ENCODE peak calls at places on chromosome 11, in six cellular contexts. One of them, this sample, is unnamed.

GRCh38 chr11:111941963-111942362 is 4.8 kb downstream of the DIXDC1 start:
- DNase-seq in NCI-H524 treated with DMSO at 0.1 percent for 48 hours: no peak
- DNase-seq in stimulated activated CD4-positive, alpha-beta T cell treated with anti-CD3 and anti-CD28 coated beads, Interleukin-1b, Interleukin-23, amount 100 ng/mL, for 24 hours: no peak
- DNase-seq in posterior cingulate gyrus: peak; percentile 63
- DNase-seq in dorsolateral prefrontal cortex: peak; percentile 79
- DNase-seq in H54: no peak
- DNase-seq in this sample: no peak

GRCh38 chr11:134971381-134971780 is 559.3 kb upstream of the B3GAT1 start:
- DNase-seq in NCI-H524 treated with DMSO at 0.1 percent for 48 hours: no peak
- DNase-seq in posterior cingulate gyrus: no peak
- DNase-seq in dorsolateral prefrontal cortex: no peak
- DNase-seq in stimulated activated CD4-positive, alpha-beta T cell treated with anti-CD3 and anti-CD28 coated beads, Interleukin-1b, Interleukin-23, amount 100 ng/mL, for 24 hours: no peak
- DNase-seq in H54: no peak
- DNase-seq in this sample: no peak

GRCh38 chr11:34564406-34564805 is 50.8 kb upstream of the ELF5 start:
- DNase-seq in posterior cingulate gyrus: no peak
- DNase-seq in stimulated activated CD4-positive, alpha-beta T cell treated with anti-CD3 and anti-CD28 coated beads, Interleukin-1b, Interleukin-23, amount 100 ng/mL, for 24 hours: no peak
- DNase-seq in NCI-H524 treated with DMSO at 0.1 percent for 48 hours: no peak
- DNase-seq in H54: no peak
- DNase-seq in dorsolateral prefrontal cortex: no peak
- DNase-seq in this sample: no peak

GRCh38 chr11:94130589-94131362 is 2.1 kb downstream of the PANX1 start:
- DNase-seq in NCI-H524 treated with DMSO at 0.1 percent for 48 hours: no peak
- DNase-seq in posterior cingulate gyrus: no peak
- DNase-seq in stimulated activated CD4-positive, alpha-beta T cell treated with anti-CD3 and anti-CD28 coated beads, Interleukin-1b, Interleukin-23, amount 100 ng/mL, for 24 hours: no peak
- DNase-seq in dorsolateral prefrontal cortex: no peak
- DNase-seq in H54: no peak
- DNase-seq in this sample: no peak

GRCh38 chr11:30155428-30155827 is 75.4 kb upstream of the FSHB start:
- DNase-seq in H54: no peak
- DNase-seq in posterior cingulate gyrus: no peak
- DNase-seq in dorsolateral prefrontal cortex: no peak
- DNase-seq in stimulated activated CD4-positive, alpha-beta T cell treated with anti-CD3 and anti-CD28 coated beads, Interleukin-1b, Interleukin-23, amount 100 ng/mL, for 24 hours: no peak
- DNase-seq in NCI-H524 treated with DMSO at 0.1 percent for 48 hours: no peak
- DNase-seq in this sample: no peak

GRCh38 chr11:74681686-74682651 is 49.3 kb downstream of the CHRDL2 start:
- DNase-seq in H54: no peak
- DNase-seq in posterior cingulate gyrus: no peak
- DNase-seq in dorsolateral prefrontal cortex: peak; percentile 27
- DNase-seq in stimulated activated CD4-positive, alpha-beta T cell treated with anti-CD3 and anti-CD28 coated beads, Interleukin-1b, Interleukin-23, amount 100 ng/mL, for 24 hours: no peak
- DNase-seq in NCI-H524 treated with DMSO at 0.1 percent for 48 hours: no peak
- DNase-seq in this sample: no peak

GRCh38 chr11:7413961-7414728 is 71.2 kb upstream of the OLFML1 start:
- DNase-seq in H54: no peak
- DNase-seq in NCI-H524 treated with DMSO at 0.1 percent for 48 hours: no peak
- DNase-seq in dorsolateral prefrontal cortex: no peak
- DNase-seq in stimulated activated CD4-positive, alpha-beta T cell treated with anti-CD3 and anti-CD28 coated beads, Interleukin-1b, Interleukin-23, amount 100 ng/mL, for 24 hours: no peak
- DNase-seq in posterior cingulate gyrus: no peak
- DNase-seq in this sample: no peak

GRCh38 chr11:105202844-105203548 is 63.4 kb upstream of the CARD18 start:
- DNase-seq in H54: no peak
- DNase-seq in dorsolateral prefrontal cortex: no peak
- DNase-seq in posterior cingulate gyrus: no peak
- DNase-seq in stimulated activated CD4-positive, alpha-beta T cell treated with anti-CD3 and anti-CD28 coated beads, Interleukin-1b, Interleukin-23, amount 100 ng/mL, for 24 hours: no peak
- DNase-seq in NCI-H524 treated with DMSO at 0.1 percent for 48 hours: no peak
- DNase-seq in this sample: no peak

GRCh38 chr11:5037926-5038325 is 8.4 kb upstream of the OR52J3 start:
- DNase-seq in posterior cingulate gyrus: no peak
- DNase-seq in stimulated activated CD4-positive, alpha-beta T cell treated with anti-CD3 and anti-CD28 coated beads, Interleukin-1b, Interleukin-23, amount 100 ng/mL, for 24 hours: no peak
- DNase-seq in H54: no peak
- DNase-seq in dorsolateral prefrontal cortex: no peak
- DNase-seq in NCI-H524 treated with DMSO at 0.1 percent for 48 hours: no peak
- DNase-seq in this sample: no peak

GRCh38 chr11:65427691-65428577 is 5.3 kb downstream of the NEAT1 start:
- DNase-seq in posterior cingulate gyrus: no peak
- DNase-seq in dorsolateral prefrontal cortex: peak; percentile 26
- DNase-seq in H54: no peak
- DNase-seq in NCI-H524 treated with DMSO at 0.1 percent for 48 hours: no peak
- DNase-seq in stimulated activated CD4-positive, alpha-beta T cell treated with anti-CD3 and anti-CD28 coated beads, Interleukin-1b, Interleukin-23, amount 100 ng/mL, for 24 hours: no peak
- DNase-seq in this sample: no peak

GRCh38 chr11:73236879-73237278 is 18.8 kb downstream of the P2RY2 start:
- DNase-seq in stimulated activated CD4-positive, alpha-beta T cell treated with anti-CD3 and anti-CD28 coated beads, Interleukin-1b, Interleukin-23, amount 100 ng/mL, for 24 hours: no peak
- DNase-seq in H54: peak; percentile 63
- DNase-seq in dorsolateral prefrontal cortex: no peak
- DNase-seq in NCI-H524 treated with DMSO at 0.1 percent for 48 hours: no peak
- DNase-seq in posterior cingulate gyrus: no peak
- DNase-seq in this sample: peak; percentile 13

GRCh38 chr11:124623861-124624525 is 1.3 kb downstream of the TBRG1 start:
- DNase-seq in H54: no peak
- DNase-seq in stimulated activated CD4-positive, alpha-beta T cell treated with anti-CD3 and anti-CD28 coated beads, Interleukin-1b, Interleukin-23, amount 100 ng/mL, for 24 hours: no peak
- DNase-seq in NCI-H524 treated with DMSO at 0.1 percent for 48 hours: no peak
- DNase-seq in posterior cingulate gyrus: no peak
- DNase-seq in dorsolateral prefrontal cortex: no peak
- DNase-seq in this sample: no peak

GRCh38 chr11:2842876-2843275 is 42.7 kb downstream of the CDKN1C start:
- DNase-seq in dorsolateral prefrontal cortex: no peak
- DNase-seq in stimulated activated CD4-positive, alpha-beta T cell treated with anti-CD3 and anti-CD28 coated beads, Interleukin-1b, Interleukin-23, amount 100 ng/mL, for 24 hours: no peak
- DNase-seq in posterior cingulate gyrus: no peak
- DNase-seq in NCI-H524 treated with DMSO at 0.1 percent for 48 hours: no peak
- DNase-seq in H54: no peak
- DNase-seq in this sample: no peak

GRCh38 chr11:34191592-34191991 is 86.2 kb downstream of the NAT10 start:
- DNase-seq in H54: no peak
- DNase-seq in dorsolateral prefrontal cortex: no peak
- DNase-seq in stimulated activated CD4-positive, alpha-beta T cell treated with anti-CD3 and anti-CD28 coated beads, Interleukin-1b, Interleukin-23, amount 100 ng/mL, for 24 hours: no peak
- DNase-seq in NCI-H524 treated with DMSO at 0.1 percent for 48 hours: no peak
- DNase-seq in posterior cingulate gyrus: no peak
- DNase-seq in this sample: no peak

GRCh38 chr11:27622541-27623300 is 77.5 kb downstream of the BDNF start:
- DNase-seq in NCI-H524 treated with DMSO at 0.1 percent for 48 hours: no peak
- DNase-seq in H54: no peak
- DNase-seq in posterior cingulate gyrus: no peak
- DNase-seq in dorsolateral prefrontal cortex: no peak
- DNase-seq in stimulated activated CD4-positive, alpha-beta T cell treated with anti-CD3 and anti-CD28 coated beads, Interleukin-1b, Interleukin-23, amount 100 ng/mL, for 24 hours: no peak
- DNase-seq in this sample: no peak

GRCh38 chr11:123065634-123066033 is 3.7 kb upstream of the HSPA8 start:
- DNase-seq in NCI-H524 treated with DMSO at 0.1 percent for 48 hours: no peak
- DNase-seq in H54: no peak
- DNase-seq in stimulated activated CD4-positive, alpha-beta T cell treated with anti-CD3 and anti-CD28 coated beads, Interleukin-1b, Interleukin-23, amount 100 ng/mL, for 24 hours: no peak
- DNase-seq in posterior cingulate gyrus: no peak
- DNase-seq in dorsolateral prefrontal cortex: no peak
- DNase-seq in this sample: no peak

GRCh38 chr11:24828938-24829337 is 332.1 kb downstream of the LUZP2 start:
- DNase-seq in NCI-H524 treated with DMSO at 0.1 percent for 48 hours: no peak
- DNase-seq in posterior cingulate gyrus: no peak
- DNase-seq in dorsolateral prefrontal cortex: no peak
- DNase-seq in stimulated activated CD4-positive, alpha-beta T cell treated with anti-CD3 and anti-CD28 coated beads, Interleukin-1b, Interleukin-23, amount 100 ng/mL, for 24 hours: no peak
- DNase-seq in H54: no peak
- DNase-seq in this sample: no peak

GRCh38 chr11:63920870-63921417 is 4.0 kb upstream of the RCOR2 start:
- DNase-seq in H54: no peak
- DNase-seq in posterior cingulate gyrus: no peak
- DNase-seq in stimulated activated CD4-positive, alpha-beta T cell treated with anti-CD3 and anti-CD28 coated beads, Interleukin-1b, Interleukin-23, amount 100 ng/mL, for 24 hours: no peak
- DNase-seq in NCI-H524 treated with DMSO at 0.1 percent for 48 hours: no peak
- DNase-seq in dorsolateral prefrontal cortex: no peak
- DNase-seq in this sample: no peak

GRCh38 chr11:46176421-46176820 is 55.2 kb upstream of the PHF21A start:
- DNase-seq in NCI-H524 treated with DMSO at 0.1 percent for 48 hours: no peak
- DNase-seq in H54: no peak
- DNase-seq in stimulated activated CD4-positive, alpha-beta T cell treated with anti-CD3 and anti-CD28 coated beads, Interleukin-1b, Interleukin-23, amount 100 ng/mL, for 24 hours: no peak
- DNase-seq in dorsolateral prefrontal cortex: no peak
- DNase-seq in posterior cingulate gyrus: no peak
- DNase-seq in this sample: no peak

GRCh38 chr11:68012843-68013610 is 2.9 kb downstream of the ALDH3B1 start:
- DNase-seq in NCI-H524 treated with DMSO at 0.1 percent for 48 hours: no peak
- DNase-seq in H54: peak; percentile 88
- DNase-seq in posterior cingulate gyrus: no peak
- DNase-seq in dorsolateral prefrontal cortex: no peak
- DNase-seq in stimulated activated CD4-positive, alpha-beta T cell treated with anti-CD3 and anti-CD28 coated beads, Interleukin-1b, Interleukin-23, amount 100 ng/mL, for 24 hours: no peak
- DNase-seq in this sample: peak; percentile 66

GRCh38 chr11:65260756-65261590 is 789 bp upstream of the POLA2 start:
- DNase-seq in NCI-H524 treated with DMSO at 0.1 percent for 48 hours: no peak
- DNase-seq in posterior cingulate gyrus: no peak
- DNase-seq in dorsolateral prefrontal cortex: no peak
- DNase-seq in H54: no peak
- DNase-seq in stimulated activated CD4-positive, alpha-beta T cell treated with anti-CD3 and anti-CD28 coated beads, Interleukin-1b, Interleukin-23, amount 100 ng/mL, for 24 hours: no peak
- DNase-seq in this sample: no peak

GRCh38 chr11:120601566-120601965 is 90.0 kb downstream of the GRIK4 start:
- DNase-seq in H54: no peak
- DNase-seq in posterior cingulate gyrus: no peak
- DNase-seq in stimulated activated CD4-positive, alpha-beta T cell treated with anti-CD3 and anti-CD28 coated beads, Interleukin-1b, Interleukin-23, amount 100 ng/mL, for 24 hours: no peak
- DNase-seq in NCI-H524 treated with DMSO at 0.1 percent for 48 hours: no peak
- DNase-seq in dorsolateral prefrontal cortex: no peak
- DNase-seq in this sample: no peak

GRCh38 chr11:1017269-1018005 is 19.1 kb downstream of the MUC6 start:
- DNase-seq in NCI-H524 treated with DMSO at 0.1 percent for 48 hours: no peak
- DNase-seq in dorsolateral prefrontal cortex: no peak
- DNase-seq in H54: no peak
- DNase-seq in stimulated activated CD4-positive, alpha-beta T cell treated with anti-CD3 and anti-CD28 coated beads, Interleukin-1b, Interleukin-23, amount 100 ng/mL, for 24 hours: no peak
- DNase-seq in posterior cingulate gyrus: no peak
- DNase-seq in this sample: no peak

GRCh38 chr11:25981998-25982397 is 349.9 kb upstream of the ANO3 start:
- DNase-seq in dorsolateral prefrontal cortex: no peak
- DNase-seq in posterior cingulate gyrus: no peak
- DNase-seq in H54: no peak
- DNase-seq in stimulated activated CD4-positive, alpha-beta T cell treated with anti-CD3 and anti-CD28 coated beads, Interleukin-1b, Interleukin-23, amount 100 ng/mL, for 24 hours: no peak
- DNase-seq in NCI-H524 treated with DMSO at 0.1 percent for 48 hours: no peak
- DNase-seq in this sample: no peak

GRCh38 chr11:64447717-64448598 is 89.0 kb downstream of the RPS6KA4 start:
- DNase-seq in NCI-H524 treated with DMSO at 0.1 percent for 48 hours: no peak
- DNase-seq in stimulated activated CD4-positive, alpha-beta T cell treated with anti-CD3 and anti-CD28 coated beads, Interleukin-1b, Interleukin-23, amount 100 ng/mL, for 24 hours: no peak
- DNase-seq in posterior cingulate gyrus: peak; percentile 30
- DNase-seq in dorsolateral prefrontal cortex: peak; percentile 37
- DNase-seq in H54: no peak
- DNase-seq in this sample: peak; percentile 11

GRCh38 chr11:8100151-8100550 is 19.1 kb downstream of the TUB start:
- DNase-seq in stimulated activated CD4-positive, alpha-beta T cell treated with anti-CD3 and anti-CD28 coated beads, Interleukin-1b, Interleukin-23, amount 100 ng/mL, for 24 hours: no peak
- DNase-seq in NCI-H524 treated with DMSO at 0.1 percent for 48 hours: no peak
- DNase-seq in dorsolateral prefrontal cortex: no peak
- DNase-seq in H54: no peak
- DNase-seq in posterior cingulate gyrus: no peak
- DNase-seq in this sample: no peak

GRCh38 chr11:1878134-1879031 is 13.3 kb downstream of the PRR33 start:
- DNase-seq in H54: no peak
- DNase-seq in NCI-H524 treated with DMSO at 0.1 percent for 48 hours: no peak
- DNase-seq in dorsolateral prefrontal cortex: peak; percentile 10
- DNase-seq in posterior cingulate gyrus: no peak
- DNase-seq in stimulated activated CD4-positive, alpha-beta T cell treated with anti-CD3 and anti-CD28 coated beads, Interleukin-1b, Interleukin-23, amount 100 ng/mL, for 24 hours: no peak
- DNase-seq in this sample: no peak

GRCh38 chr11:23010790-23011340 is 150.6 kb upstream of the CCDC179 start:
- DNase-seq in NCI-H524 treated with DMSO at 0.1 percent for 48 hours: no peak
- DNase-seq in posterior cingulate gyrus: no peak
- DNase-seq in dorsolateral prefrontal cortex: no peak
- DNase-seq in H54: no peak
- DNase-seq in stimulated activated CD4-positive, alpha-beta T cell treated with anti-CD3 and anti-CD28 coated beads, Interleukin-1b, Interleukin-23, amount 100 ng/mL, for 24 hours: no peak
- DNase-seq in this sample: no peak

GRCh38 chr11:117519170-117519569 is 191.5 kb downstream of the CEP164 start:
- DNase-seq in dorsolateral prefrontal cortex: no peak
- DNase-seq in stimulated activated CD4-positive, alpha-beta T cell treated with anti-CD3 and anti-CD28 coated beads, Interleukin-1b, Interleukin-23, amount 100 ng/mL, for 24 hours: no peak
- DNase-seq in posterior cingulate gyrus: no peak
- DNase-seq in NCI-H524 treated with DMSO at 0.1 percent for 48 hours: peak; percentile 22
- DNase-seq in H54: no peak
- DNase-seq in this sample: no peak

GRCh38 chr11:45935349-45936064 is 13.1 kb downstream of the LARGE2 start:
- DNase-seq in stimulated activated CD4-positive, alpha-beta T cell treated with anti-CD3 and anti-CD28 coated beads, Interleukin-1b, Interleukin-23, amount 100 ng/mL, for 24 hours: no peak
- DNase-seq in posterior cingulate gyrus: no peak
- DNase-seq in NCI-H524 treated with DMSO at 0.1 percent for 48 hours: no peak
- DNase-seq in dorsolateral prefrontal cortex: no peak
- DNase-seq in H54: no peak
- DNase-seq in this sample: no peak

GRCh38 chr11:57680552-57680874 is 12.6 kb downstream of the ZDHHC5 start:
- DNase-seq in posterior cingulate gyrus: no peak
- DNase-seq in stimulated activated CD4-positive, alpha-beta T cell treated with anti-CD3 and anti-CD28 coated beads, Interleukin-1b, Interleukin-23, amount 100 ng/mL, for 24 hours: no peak
- DNase-seq in H54: no peak
- DNase-seq in NCI-H524 treated with DMSO at 0.1 percent for 48 hours: no peak
- DNase-seq in dorsolateral prefrontal cortex: no peak
- DNase-seq in this sample: no peak

GRCh38 chr11:78310500-78310909 is 107.1 kb downstream of the GAB2 start:
- DNase-seq in NCI-H524 treated with DMSO at 0.1 percent for 48 hours: no peak
- DNase-seq in posterior cingulate gyrus: no peak
- DNase-seq in dorsolateral prefrontal cortex: no peak
- DNase-seq in H54: no peak
- DNase-seq in stimulated activated CD4-positive, alpha-beta T cell treated with anti-CD3 and anti-CD28 coated beads, Interleukin-1b, Interleukin-23, amount 100 ng/mL, for 24 hours: no peak
- DNase-seq in this sample: no peak

GRCh38 chr11:14318581-14318981 is 40.4 kb downstream of the RRAS2 start:
- DNase-seq in NCI-H524 treated with DMSO at 0.1 percent for 48 hours: no peak
- DNase-seq in stimulated activated CD4-positive, alpha-beta T cell treated with anti-CD3 and anti-CD28 coated beads, Interleukin-1b, Interleukin-23, amount 100 ng/mL, for 24 hours: no peak
- DNase-seq in posterior cingulate gyrus: no peak
- DNase-seq in dorsolateral prefrontal cortex: no peak
- DNase-seq in H54: no peak
- DNase-seq in this sample: no peak

GRCh38 chr11:22558638-22559037 is 67.0 kb downstream of the FANCF start:
- DNase-seq in NCI-H524 treated with DMSO at 0.1 percent for 48 hours: peak; percentile 66
- DNase-seq in H54: no peak
- DNase-seq in dorsolateral prefrontal cortex: no peak
- DNase-seq in posterior cingulate gyrus: no peak
- DNase-seq in stimulated activated CD4-positive, alpha-beta T cell treated with anti-CD3 and anti-CD28 coated beads, Interleukin-1b, Interleukin-23, amount 100 ng/mL, for 24 hours: no peak
- DNase-seq in this sample: no peak

GRCh38 chr11:88520391-88520790 is 182.9 kb upstream of the CTSC start:
- DNase-seq in NCI-H524 treated with DMSO at 0.1 percent for 48 hours: no peak
- DNase-seq in dorsolateral prefrontal cortex: no peak
- DNase-seq in stimulated activated CD4-positive, alpha-beta T cell treated with anti-CD3 and anti-CD28 coated beads, Interleukin-1b, Interleukin-23, amount 100 ng/mL, for 24 hours: no peak
- DNase-seq in H54: no peak
- DNase-seq in posterior cingulate gyrus: no peak
- DNase-seq in this sample: no peak

GRCh38 chr11:104897891-104898684 is at the start of gene CASP12:
- DNase-seq in stimulated activated CD4-positive, alpha-beta T cell treated with anti-CD3 and anti-CD28 coated beads, Interleukin-1b, Interleukin-23, amount 100 ng/mL, for 24 hours: no peak
- DNase-seq in NCI-H524 treated with DMSO at 0.1 percent for 48 hours: no peak
- DNase-seq in dorsolateral prefrontal cortex: no peak
- DNase-seq in posterior cingulate gyrus: no peak
- DNase-seq in H54: no peak
- DNase-seq in this sample: no peak

GRCh38 chr11:85970593-85970992 is 98.3 kb downstream of the PICALM start:
- DNase-seq in stimulated activated CD4-positive, alpha-beta T cell treated with anti-CD3 and anti-CD28 coated beads, Interleukin-1b, Interleukin-23, amount 100 ng/mL, for 24 hours: no peak
- DNase-seq in dorsolateral prefrontal cortex: no peak
- DNase-seq in posterior cingulate gyrus: no peak
- DNase-seq in H54: no peak
- DNase-seq in NCI-H524 treated with DMSO at 0.1 percent for 48 hours: no peak
- DNase-seq in this sample: no peak

This sample was measured in hypothalamus.